ENCODE peak calls at places on chromosomes 11 and 22, in eight cellular contexts. J is fibroblast of lung, U is cardiac muscle cell, Q is HCT116, Y is heart right ventricle, X is IMR-90, I is iPS DF 6.9, N is spleen. O is an unnamed sample.

GRCh38 chr11:61636676-61637075 is 43.5 kb upstream of the DAGLA start:
- DNase-seq in J (no peak), U (no peak), Q (no peak), Y (no peak), X (no peak), I (no peak), N (no peak), O (no peak)

GRCh38 chr11:36268337-36268931 is 20.8 kb downstream of the COMMD9 start:
- DNase-seq in J (no peak), U (no peak), Q (no peak), Y (no peak), X (no peak), I (no peak), N (no peak), O (no peak)

GRCh38 chr11:78315724-78316123 is 101.9 kb downstream of the GAB2 start:
- DNase-seq in J (no peak), U (no peak), Q (no peak), Y (no peak), X (no peak), I (no peak), N (no peak), O (no peak)

GRCh38 chr11:122209619-122210377 is 93.8 kb upstream of the BLID start:
- DNase-seq in J (peak; percentile 96), U (no peak), Q (no peak), Y (no peak), X (peak; percentile 88), I (no peak), N (no peak), O (peak; percentile 72)

GRCh38 chr11:117473692-117474091 is 146.0 kb downstream of the CEP164 start:
- DNase-seq in J (no peak), U (no peak), Q (no peak), Y (no peak), X (no peak), I (no peak), N (no peak), O (no peak)

GRCh38 chr11:67271548-67272284 is 5.4 kb downstream of the GRK2 start:
- DNase-seq in J (no peak), U (no peak), Q (no peak), Y (peak; percentile 35), X (no peak), I (no peak), N (peak; percentile 88), O (peak; percentile 64)

GRCh38 chr11:134013518-134013917 is 55.4 kb upstream of the JAM3 start:
- DNase-seq in J (no peak), U (no peak), Q (no peak), Y (no peak), X (no peak), I (no peak), N (no peak), O (no peak)

GRCh38 chr11:134170177-134170908 is 53.4 kb downstream of the NCAPD3 start:
- DNase-seq in J (no peak), U (no peak), Q (no peak), Y (no peak), X (no peak), I (no peak), N (no peak), O (no peak)

GRCh38 chr11:120867531-120867930 is 156.4 kb upstream of the TBCEL start:
- DNase-seq in J (no peak), U (no peak), Q (no peak), Y (no peak), X (no peak), I (peak; percentile 5), N (no peak), O (no peak)

GRCh38 chr11:84719935-84720577 is 907.1 kb downstream of the DLG2 start:
- DNase-seq in J (no peak), U (peak; percentile 54), Q (no peak), Y (peak; percentile 11), X (no peak), I (no peak), N (peak; percentile 76), O (peak; percentile 47)

GRCh38 chr22:33639588-33640254 is 280.6 kb downstream of the LARGE1 start:
- DNase-seq in J (no peak), U (peak; percentile 15), Q (no peak), Y (no peak), X (no peak), I (no peak), N (no peak), O (peak; percentile 47)

GRCh38 chr11:31643831-31644230 is 134.3 kb downstream of the ELP4 start:
- DNase-seq in J (peak; percentile 70), U (no peak), Q (no peak), Y (no peak), X (peak; percentile 67), I (no peak), N (no peak), O (no peak)

GRCh38 chr11:114172871-114173444 is 113.4 kb downstream of the ZBTB16 start:
- DNase-seq in J (no peak), U (peak; percentile 51), Q (no peak), Y (peak; percentile 63), X (no peak), I (no peak), N (no peak), O (peak; percentile 65)

GRCh38 chr11:64078294-64078693 is 42.6 kb downstream of the FLRT1 start:
- DNase-seq in J (no peak), U (no peak), Q (no peak), Y (no peak), X (no peak), I (no peak), N (no peak), O (no peak)

GRCh38 chr11:17693531-17693930 is 25.8 kb upstream of the MYOD1 start:
- DNase-seq in J (no peak), U (no peak), Q (no peak), Y (no peak), X (no peak), I (no peak), N (no peak), O (no peak)

GRCh38 chr11:68541983-68542382 is 81.4 kb downstream of the PPP6R3 start:
- DNase-seq in J (no peak), U (no peak), Q (no peak), Y (no peak), X (no peak), I (no peak), N (no peak), O (no peak)
- H3K4me1 ChIP-seq in J (peaks cover 11% of the 10 kb centered on the region), U (peaks cover 13% of the 10 kb centered on the region), Q (peaks cover 23% of the 10 kb centered on the region), Y (no peaks in the 10 kb centered on the region), X (peaks cover 9% of the 10 kb centered on the region), I (peaks cover 10% of the 10 kb centered on the region), N (no peaks in the 10 kb centered on the region), O (peaks cover 9% of the 10 kb centered on the region)

GRCh38 chr11:119689318-119689717 is 39.7 kb downstream of the NECTIN1 start:
- DNase-seq in J (no peak), U (no peak), Q (no peak), Y (no peak), X (no peak), I (no peak), N (no peak), O (no peak)

GRCh38 chr11:119692547-119692834 is 36.5 kb downstream of the NECTIN1 start:
- DNase-seq in J (no peak), U (no peak), Q (no peak), Y (no peak), X (no peak), I (no peak), N (no peak), O (no peak)

GRCh38 chr11:119693253-119693815 is 35.7 kb downstream of the NECTIN1 start:
- DNase-seq in J (no peak), U (no peak), Q (no peak), Y (no peak), X (no peak), I (no peak), N (no peak), O (no peak)

GRCh38 chr11:119691701-119692546 is 37.1 kb downstream of the NECTIN1 start:
- DNase-seq in J (no peak), U (no peak), Q (no peak), Y (no peak), X (no peak), I (no peak), N (no peak), O (no peak)

GRCh38 chr11:119691020-119691666 is 37.9 kb downstream of the NECTIN1 start:
- DNase-seq in J (no peak), U (no peak), Q (no peak), Y (no peak), X (no peak), I (no peak), N (no peak), O (no peak)
- H3K27ac ChIP-seq in J (no peak overlapping the region), U (no peak overlapping the region), Q (no peak overlapping the region), Y (no peak overlapping the region), X (no peak overlapping the region), I (no peak overlapping the region), N (no peak overlapping the region), O (no peak overlapping the region)

GRCh38 chr22:45882881-45883810 is 93.8 kb downstream of the WNT7B start:
- DNase-seq in J (no peak), U (no peak), Q (no peak), Y (peak; percentile 29), X (no peak), I (no peak), N (peak; percentile 64), O (peak; percentile 23)

GRCh38 chr22:45880732-45881523 is 96.0 kb downstream of the WNT7B start:
- DNase-seq in J (no peak), U (peak; percentile 22), Q (no peak), Y (no peak), X (no peak), I (no peak), N (peak; percentile 56), O (peak; percentile 37)

GRCh38 chr22:45880091-45880651 is 96.8 kb downstream of the WNT7B start:
- DNase-seq in J (no peak), U (no peak), Q (no peak), Y (no peak), X (no peak), I (no peak), N (peak; percentile 66), O (no peak)

GRCh38 chr22:45879552-45879949 is 97.4 kb downstream of the WNT7B start:
- DNase-seq in J (no peak), U (no peak), Q (no peak), Y (peak; percentile 64), X (no peak), I (no peak), N (peak; percentile 36), O (no peak)

GRCh38 chr22:45881524-45881875 is 95.5 kb downstream of the WNT7B start:
- DNase-seq in J (no peak), U (no peak), Q (no peak), Y (no peak), X (no peak), I (no peak), N (peak; percentile 49), O (peak; percentile 39)
- H3K27me3 ChIP-seq in J (peaks cover 19% of the 10 kb centered on the region), U (peaks cover 66% of the 10 kb centered on the region), Q (no peaks in the 10 kb centered on the region), Y (peaks cover 57% of the 10 kb centered on the region), X (peaks cover 68% of the 10 kb centered on the region), I (peaks cover 11% of the 10 kb centered on the region), N (peaks cover 80% of the 10 kb centered on the region), O (no peaks in the 10 kb centered on the region)

GRCh38 chr22:23220485-23221350 is 40.4 kb downstream of the BCR start:
- DNase-seq in J (peak; percentile 50), U (no peak), Q (no peak), Y (no peak), X (peak; percentile 53), I (no peak), N (peak; percentile 87), O (no peak)

GRCh38 chr22:23222875-23223565 is 42.7 kb downstream of the BCR start:
- DNase-seq in J (no peak), U (no peak), Q (no peak), Y (no peak), X (no peak), I (no peak), N (no peak), O (no peak)

GRCh38 chr22:23223566-23224317 is 43.4 kb downstream of the BCR start:
- DNase-seq in J (no peak), U (peak; percentile 55), Q (no peak), Y (no peak), X (no peak), I (no peak), N (peak; percentile 85), O (peak; percentile 64)

GRCh38 chr22:23221351-23221804 is 41.1 kb downstream of the BCR start:
- DNase-seq in J (no peak), U (no peak), Q (no peak), Y (no peak), X (no peak), I (no peak), N (peak; percentile 24), O (no peak)

GRCh38 chr22:23222033-23222840 is 41.9 kb downstream of the BCR start:
- DNase-seq in J (no peak), U (no peak), Q (no peak), Y (no peak), X (no peak), I (no peak), N (peak; percentile 52), O (peak; percentile 22)
- H3K4me1 ChIP-seq in J (peaks cover 29% of the 10 kb centered on the region), U (peaks cover 42% of the 10 kb centered on the region), Q (peaks cover 35% of the 10 kb centered on the region), Y (peaks cover 54% of the 10 kb centered on the region), X (peaks cover 39% of the 10 kb centered on the region), I (peaks cover 30% of the 10 kb centered on the region), N (peaks cover 99% of the 10 kb centered on the region), O (peaks cover 64% of the 10 kb centered on the region)